ENCODE peak calls at places on chromosome 5, in six cellular contexts. One of them, this sample, is unnamed.
A peak's percentile ranks its signal among the peaks of the same experiment; 100 is the strongest.

GRCh38 chr5:172403191-172403794 is 51.0 kb downstream of the SH3PXD2B start:
- DNase-seq in SK-N-SH: no peak
- DNase-seq in CD8-positive, alpha-beta memory T cell: no peak
- DNase-seq in lung: peak; percentile 57
- DNase-seq in body of pancreas: peak; percentile 34
- DNase-seq in stomach: no peak
- DNase-seq in this sample: peak; percentile 81

GRCh38 chr5:157459715-157460599 is at the start of gene NIPAL4:
- DNase-seq in SK-N-SH: peak; percentile 77
- DNase-seq in CD8-positive, alpha-beta memory T cell: peak; percentile 50
- DNase-seq in lung: no peak
- DNase-seq in body of pancreas: no peak
- DNase-seq in stomach: no peak
- DNase-seq in this sample: no peak

GRCh38 chr5:137622850-137623249 is 113.0 kb downstream of the KLHL3 start:
- DNase-seq in SK-N-SH: no peak
- DNase-seq in CD8-positive, alpha-beta memory T cell: no peak
- DNase-seq in lung: peak; percentile 62
- DNase-seq in body of pancreas: peak; percentile 89
- DNase-seq in stomach: peak; percentile 86
- DNase-seq in this sample: peak; percentile 87

GRCh38 chr5:142364251-142365145 is 39.7 kb upstream of the SPRY4 start:
- DNase-seq in SK-N-SH: no peak
- DNase-seq in CD8-positive, alpha-beta memory T cell: no peak
- DNase-seq in lung: no peak
- DNase-seq in body of pancreas: no peak
- DNase-seq in stomach: no peak
- DNase-seq in this sample: no peak

GRCh38 chr5:124056326-124057160 is 544.6 kb downstream of the CSNK1G3 start:
- DNase-seq in SK-N-SH: no peak
- DNase-seq in CD8-positive, alpha-beta memory T cell: no peak
- DNase-seq in lung: peak; percentile 46
- DNase-seq in body of pancreas: no peak
- DNase-seq in stomach: no peak
- DNase-seq in this sample: no peak

GRCh38 chr5:60972225-60972624 is 27.2 kb downstream of the NDUFAF2 start:
- DNase-seq in SK-N-SH: no peak
- DNase-seq in CD8-positive, alpha-beta memory T cell: no peak
- DNase-seq in lung: no peak
- DNase-seq in body of pancreas: no peak
- DNase-seq in stomach: no peak
- DNase-seq in this sample: no peak

GRCh38 chr5:117892360-117892759 is 1096.0 kb downstream of the DTWD2 start:
- DNase-seq in SK-N-SH: no peak
- DNase-seq in CD8-positive, alpha-beta memory T cell: no peak
- DNase-seq in lung: no peak
- DNase-seq in body of pancreas: no peak
- DNase-seq in stomach: no peak
- DNase-seq in this sample: no peak

GRCh38 chr5:150918613-150919012 is 13.8 kb upstream of the ZNF300 start:
- DNase-seq in SK-N-SH: peak; percentile 5
- DNase-seq in CD8-positive, alpha-beta memory T cell: no peak
- DNase-seq in lung: no peak
- DNase-seq in body of pancreas: no peak
- DNase-seq in stomach: no peak
- DNase-seq in this sample: no peak

GRCh38 chr5:1182633-1183423 is 18.6 kb upstream of the SLC6A19 start:
- DNase-seq in SK-N-SH: no peak
- DNase-seq in CD8-positive, alpha-beta memory T cell: peak; percentile 22
- DNase-seq in lung: no peak
- DNase-seq in body of pancreas: peak; percentile 63
- DNase-seq in stomach: peak; percentile 57
- DNase-seq in this sample: no peak

GRCh38 chr5:97657239-97657638 is 474.2 kb upstream of the RIOK2 start:
- DNase-seq in SK-N-SH: no peak
- DNase-seq in CD8-positive, alpha-beta memory T cell: no peak
- DNase-seq in lung: no peak
- DNase-seq in body of pancreas: no peak
- DNase-seq in stomach: no peak
- DNase-seq in this sample: no peak

GRCh38 chr5:157651011-157651611 is 1.1 kb downstream of the SOX30 start:
- DNase-seq in SK-N-SH: no peak
- DNase-seq in CD8-positive, alpha-beta memory T cell: peak; percentile 55
- DNase-seq in lung: no peak
- DNase-seq in body of pancreas: no peak
- DNase-seq in stomach: no peak
- DNase-seq in this sample: no peak

GRCh38 chr5:15249152-15249551 is 250.8 kb upstream of the FBXL7 start:
- DNase-seq in SK-N-SH: no peak
- DNase-seq in CD8-positive, alpha-beta memory T cell: no peak
- DNase-seq in lung: no peak
- DNase-seq in body of pancreas: no peak
- DNase-seq in stomach: no peak
- DNase-seq in this sample: no peak

GRCh38 chr5:115348175-115348574 is 51.7 kb upstream of the CCDC112 start:
- DNase-seq in SK-N-SH: no peak
- DNase-seq in CD8-positive, alpha-beta memory T cell: no peak
- DNase-seq in lung: no peak
- DNase-seq in body of pancreas: no peak
- DNase-seq in stomach: no peak
- DNase-seq in this sample: no peak

GRCh38 chr5:151014680-151015343 is 5.6 kb upstream of the GPX3 start:
- DNase-seq in SK-N-SH: no peak
- DNase-seq in CD8-positive, alpha-beta memory T cell: no peak
- DNase-seq in lung: no peak
- DNase-seq in body of pancreas: no peak
- DNase-seq in stomach: no peak
- DNase-seq in this sample: no peak

GRCh38 chr5:77867914-77868313 is 91.8 kb upstream of the TBCA start:
- DNase-seq in SK-N-SH: peak; percentile 19
- DNase-seq in CD8-positive, alpha-beta memory T cell: no peak
- DNase-seq in lung: no peak
- DNase-seq in body of pancreas: no peak
- DNase-seq in stomach: no peak
- DNase-seq in this sample: no peak

GRCh38 chr5:177452688-177453638 is 6.3 kb downstream of the PRR7 start:
- DNase-seq in SK-N-SH: peak; percentile 74
- DNase-seq in CD8-positive, alpha-beta memory T cell: no peak
- DNase-seq in lung: no peak
- DNase-seq in body of pancreas: no peak
- DNase-seq in stomach: no peak
- DNase-seq in this sample: no peak

GRCh38 chr5:95163079-95163478 is 121.8 kb downstream of the MCTP1 start:
- DNase-seq in SK-N-SH: no peak
- DNase-seq in CD8-positive, alpha-beta memory T cell: no peak
- DNase-seq in lung: no peak
- DNase-seq in body of pancreas: no peak
- DNase-seq in stomach: no peak
- DNase-seq in this sample: no peak

GRCh38 chr5:103891151-103891550 is 328.6 kb upstream of the NUDT12 start:
- DNase-seq in SK-N-SH: no peak
- DNase-seq in CD8-positive, alpha-beta memory T cell: no peak
- DNase-seq in lung: no peak
- DNase-seq in body of pancreas: no peak
- DNase-seq in stomach: no peak
- DNase-seq in this sample: no peak

GRCh38 chr5:6248132-6248531 is 130.2 kb downstream of the MED10 start:
- DNase-seq in SK-N-SH: no peak
- DNase-seq in CD8-positive, alpha-beta memory T cell: no peak
- DNase-seq in lung: no peak
- DNase-seq in body of pancreas: no peak
- DNase-seq in stomach: no peak
- DNase-seq in this sample: no peak

GRCh38 chr5:14664270-14665109 is at the start of gene OTULIN:
- DNase-seq in SK-N-SH: peak; percentile 100
- DNase-seq in CD8-positive, alpha-beta memory T cell: peak; percentile 89
- DNase-seq in lung: peak; percentile 91
- DNase-seq in body of pancreas: peak; percentile 89
- DNase-seq in stomach: peak; percentile 90
- DNase-seq in this sample: peak; percentile 90

GRCh38 chr5:28743362-28743761 is 1705.0 kb upstream of the CDH9 start:
- DNase-seq in SK-N-SH: no peak
- DNase-seq in CD8-positive, alpha-beta memory T cell: no peak
- DNase-seq in lung: no peak
- DNase-seq in body of pancreas: no peak
- DNase-seq in stomach: no peak
- DNase-seq in this sample: no peak

GRCh38 chr5:98978528-98978927 is 49.7 kb upstream of the CHD1 start:
- DNase-seq in SK-N-SH: no peak
- DNase-seq in CD8-positive, alpha-beta memory T cell: no peak
- DNase-seq in lung: no peak
- DNase-seq in body of pancreas: no peak
- DNase-seq in stomach: no peak
- DNase-seq in this sample: no peak

GRCh38 chr5:98977723-98978122 is 48.9 kb upstream of the CHD1 start:
- DNase-seq in SK-N-SH: no peak
- DNase-seq in CD8-positive, alpha-beta memory T cell: no peak
- DNase-seq in lung: peak; percentile 41
- DNase-seq in body of pancreas: peak; percentile 77
- DNase-seq in stomach: peak; percentile 93
- DNase-seq in this sample: no peak

GRCh38 chr5:98975223-98975622 is 46.4 kb upstream of the CHD1 start:
- DNase-seq in SK-N-SH: no peak
- DNase-seq in CD8-positive, alpha-beta memory T cell: no peak
- DNase-seq in lung: no peak
- DNase-seq in body of pancreas: no peak
- DNase-seq in stomach: no peak
- DNase-seq in this sample: no peak

DNA sequence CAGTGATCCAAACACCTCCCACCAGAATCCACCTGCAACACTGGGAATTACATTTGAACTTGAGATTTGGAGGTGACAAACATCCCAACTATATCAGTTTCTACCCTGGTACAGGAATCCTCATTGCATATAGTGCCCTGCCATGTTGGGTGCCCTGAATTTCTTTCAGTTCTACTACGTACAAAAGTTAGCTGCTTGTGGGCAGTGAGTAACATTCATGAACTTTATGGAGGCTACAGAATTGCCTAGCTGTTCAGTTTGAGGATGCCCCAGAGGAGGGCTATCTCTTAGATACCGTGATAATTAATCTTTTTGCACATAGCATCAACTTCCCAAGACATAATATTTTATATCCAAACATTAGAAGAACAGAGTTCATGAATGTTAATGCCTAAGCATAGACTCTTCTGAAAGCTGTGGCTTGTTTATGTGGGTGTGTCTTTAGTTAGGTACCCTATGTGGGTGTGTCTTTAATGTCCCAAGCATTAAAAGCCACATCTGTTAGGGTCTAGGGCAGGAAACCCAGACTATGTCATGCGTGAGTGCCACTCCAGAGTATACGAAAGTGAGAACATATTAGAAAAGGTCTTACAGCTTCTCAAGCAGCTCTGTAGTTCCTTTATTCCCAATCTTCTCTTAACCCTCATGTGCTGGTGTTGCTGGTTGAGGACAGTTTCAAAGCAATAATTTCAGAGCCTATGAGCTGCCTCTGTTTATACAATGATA is 47.0 kb upstream of the CHD1 start:
- DNase-seq in SK-N-SH: no peak
- DNase-seq in CD8-positive, alpha-beta memory T cell: no peak
- DNase-seq in lung: no peak
- DNase-seq in body of pancreas: no peak
- DNase-seq in stomach: no peak
- DNase-seq in this sample: no peak
- H3K4me3 ChIP-seq in SK-N-SH: no peak overlapping the region
- H3K4me3 ChIP-seq in CD8-positive, alpha-beta memory T cell: no peak overlapping the region
- H3K4me3 ChIP-seq in lung: no peak overlapping the region
- H3K4me3 ChIP-seq in body of pancreas: no peak overlapping the region
- H3K4me3 ChIP-seq in stomach: no peak overlapping the region
- H3K4me3 ChIP-seq in this sample: no peak overlapping the region

GRCh38 chr5:119286516-119287488 is 69.0 kb upstream of the TNFAIP8 start:
- DNase-seq in SK-N-SH: no peak
- DNase-seq in CD8-positive, alpha-beta memory T cell: peak; percentile 51
- DNase-seq in lung: no peak
- DNase-seq in body of pancreas: no peak
- DNase-seq in stomach: no peak
- DNase-seq in this sample: no peak

GRCh38 chr5:119288364-119289047 is 67.3 kb upstream of the TNFAIP8 start:
- DNase-seq in SK-N-SH: no peak
- DNase-seq in CD8-positive, alpha-beta memory T cell: no peak
- DNase-seq in lung: no peak
- DNase-seq in body of pancreas: no peak
- DNase-seq in stomach: no peak
- DNase-seq in this sample: no peak

GRCh38 chr5:119285070-119285916 is 70.5 kb upstream of the TNFAIP8 start:
- DNase-seq in SK-N-SH: no peak
- DNase-seq in CD8-positive, alpha-beta memory T cell: no peak
- DNase-seq in lung: no peak
- DNase-seq in body of pancreas: no peak
- DNase-seq in stomach: no peak
- DNase-seq in this sample: no peak

GRCh38 chr5:119289413-119289812 is 66.4 kb upstream of the TNFAIP8 start:
- DNase-seq in SK-N-SH: no peak
- DNase-seq in CD8-positive, alpha-beta memory T cell: no peak
- DNase-seq in lung: no peak
- DNase-seq in body of pancreas: no peak
- DNase-seq in stomach: no peak
- DNase-seq in this sample: no peak

GRCh38 chr5:119287547-119288073 is 68.2 kb upstream of the TNFAIP8 start:
- DNase-seq in SK-N-SH: no peak
- DNase-seq in CD8-positive, alpha-beta memory T cell: peak; percentile 71
- DNase-seq in lung: no peak
- DNase-seq in body of pancreas: no peak
- DNase-seq in stomach: no peak
- DNase-seq in this sample: no peak
- H3K27ac ChIP-seq in SK-N-SH: peak overlapping the region; percentile 45
- H3K27ac ChIP-seq in CD8-positive, alpha-beta memory T cell: peak overlapping the region; percentile 70
- H3K27ac ChIP-seq in lung: no peak overlapping the region
- H3K27ac ChIP-seq in body of pancreas: peak overlapping the region; percentile 74
- H3K27ac ChIP-seq in stomach: no peak overlapping the region
- H3K27ac ChIP-seq in this sample: no peak overlapping the region

GRCh38 chr5:170283296-170283695 is 14.3 kb downstream of the LCP2 start:
- DNase-seq in SK-N-SH: no peak
- DNase-seq in CD8-positive, alpha-beta memory T cell: no peak
- DNase-seq in lung: no peak
- DNase-seq in body of pancreas: no peak
- DNase-seq in stomach: no peak
- DNase-seq in this sample: no peak
- H3K9me3 ChIP-seq in SK-N-SH: peaks cover 4% of the 10 kb centered on the region
- H3K9me3 ChIP-seq in CD8-positive, alpha-beta memory T cell: no peaks in the 10 kb centered on the region
- H3K9me3 ChIP-seq in lung: peaks cover 3% of the 10 kb centered on the region
- H3K9me3 ChIP-seq in body of pancreas: peaks cover 6% of the 10 kb centered on the region
- H3K9me3 ChIP-seq in stomach: no peaks in the 10 kb centered on the region
- H3K9me3 ChIP-seq in this sample: no peaks in the 10 kb centered on the region

GRCh38 chr5:38662088-38662487 is 105.6 kb upstream of the LIFR start:
- DNase-seq in SK-N-SH: no peak
- DNase-seq in CD8-positive, alpha-beta memory T cell: no peak
- DNase-seq in lung: no peak
- DNase-seq in body of pancreas: no peak
- DNase-seq in stomach: no peak
- DNase-seq in this sample: no peak

GRCh38 chr5:38663276-38663675 is 106.8 kb upstream of the LIFR start:
- DNase-seq in SK-N-SH: no peak
- DNase-seq in CD8-positive, alpha-beta memory T cell: no peak
- DNase-seq in lung: no peak
- DNase-seq in body of pancreas: no peak
- DNase-seq in stomach: no peak
- DNase-seq in this sample: no peak

GRCh38 chr5:38655691-38656090 is 99.2 kb upstream of the LIFR start:
- DNase-seq in SK-N-SH: no peak
- DNase-seq in CD8-positive, alpha-beta memory T cell: no peak
- DNase-seq in lung: no peak
- DNase-seq in body of pancreas: no peak
- DNase-seq in stomach: no peak
- DNase-seq in this sample: no peak

GRCh38 chr5:38657020-38657419 is 100.6 kb upstream of the LIFR start:
- DNase-seq in SK-N-SH: no peak
- DNase-seq in CD8-positive, alpha-beta memory T cell: no peak
- DNase-seq in lung: no peak
- DNase-seq in body of pancreas: no peak
- DNase-seq in stomach: no peak
- DNase-seq in this sample: no peak

GRCh38 chr5:38660194-38660668 is 103.8 kb upstream of the LIFR start:
- DNase-seq in SK-N-SH: no peak
- DNase-seq in CD8-positive, alpha-beta memory T cell: no peak
- DNase-seq in lung: no peak
- DNase-seq in body of pancreas: peak; percentile 88
- DNase-seq in stomach: no peak
- DNase-seq in this sample: no peak
- H3K4me3 ChIP-seq in SK-N-SH: no peak overlapping the region
- H3K4me3 ChIP-seq in CD8-positive, alpha-beta memory T cell: no peak overlapping the region
- H3K4me3 ChIP-seq in lung: no peak overlapping the region
- H3K4me3 ChIP-seq in body of pancreas: no peak overlapping the region
- H3K4me3 ChIP-seq in stomach: no peak overlapping the region
- H3K4me3 ChIP-seq in this sample: peak overlapping the region; percentile 24